ENCODE peak calls at places on chromosomes 6 and 20, in ten cellular contexts. A, X, D, L, S, N, Q, T, I and C are unnamed samples.

GRCh38 chr6:34602318-34603111 is 46.4 kb upstream of the SPDEF start:
- DNase-seq in A (peak), X (no peak), D (no peak), L (no peak), S (no peak), N (no peak), Q (peak), T (no peak), I (peak), C (no peak)

GRCh38 chr6:133609404-133610270 is 279.3 kb upstream of the TCF21 start:
- DNase-seq in A (peak), X (no peak), D (no peak), L (peak), S (peak), N (no peak), Q (peak), T (no peak), I (peak), C (no peak)

GRCh38 chr6:148200302-148200701 is 142.3 kb upstream of the SASH1 start:
- DNase-seq in A (no peak), X (peak), D (no peak), L (no peak), S (no peak), N (no peak), Q (no peak), T (no peak), I (no peak), C (no peak)

GRCh38 chr6:105620878-105621277 is 218.0 kb upstream of the PREP start:
- DNase-seq in A (no peak), X (peak), D (no peak), L (no peak), S (peak), N (no peak), Q (peak), T (no peak), I (peak), C (no peak)

GRCh38 chr6:148307400-148307799 is 35.2 kb upstream of the SASH1 start:
- DNase-seq in A (peak), X (no peak), D (no peak), L (no peak), S (no peak), N (no peak), Q (no peak), T (no peak), I (no peak), C (no peak)

GRCh38 chr6:158409451-158409850 is 97.2 kb downstream of the TULP4 start:
- DNase-seq in A (no peak), X (no peak), D (no peak), L (no peak), S (peak), N (peak), Q (peak), T (peak), I (peak), C (no peak)

GRCh38 chr20:38536310-38536709 is 44.7 kb upstream of the ADIG start:
- DNase-seq in A (peak), X (no peak), D (no peak), L (no peak), S (peak), N (no peak), Q (no peak), T (no peak), I (peak), C (no peak)

GRCh38 chr20:44637490-44638372 is 13.8 kb downstream of the ADA start:
- DNase-seq in A (no peak), X (no peak), D (no peak), L (no peak), S (no peak), N (no peak), Q (no peak), T (no peak), I (no peak), C (no peak)

GRCh38 chr6:97068211-97068610 is 143.7 kb downstream of the KLHL32 start:
- DNase-seq in A (peak), X (peak), D (peak), L (peak), S (peak), N (peak), Q (no peak), T (peak), I (peak), C (no peak)

GRCh38 chr6:161162722-161163121 is 111.1 kb downstream of the AGPAT4 start:
- DNase-seq in A (no peak), X (no peak), D (no peak), L (no peak), S (no peak), N (no peak), Q (no peak), T (no peak), I (no peak), C (no peak)

DNA sequence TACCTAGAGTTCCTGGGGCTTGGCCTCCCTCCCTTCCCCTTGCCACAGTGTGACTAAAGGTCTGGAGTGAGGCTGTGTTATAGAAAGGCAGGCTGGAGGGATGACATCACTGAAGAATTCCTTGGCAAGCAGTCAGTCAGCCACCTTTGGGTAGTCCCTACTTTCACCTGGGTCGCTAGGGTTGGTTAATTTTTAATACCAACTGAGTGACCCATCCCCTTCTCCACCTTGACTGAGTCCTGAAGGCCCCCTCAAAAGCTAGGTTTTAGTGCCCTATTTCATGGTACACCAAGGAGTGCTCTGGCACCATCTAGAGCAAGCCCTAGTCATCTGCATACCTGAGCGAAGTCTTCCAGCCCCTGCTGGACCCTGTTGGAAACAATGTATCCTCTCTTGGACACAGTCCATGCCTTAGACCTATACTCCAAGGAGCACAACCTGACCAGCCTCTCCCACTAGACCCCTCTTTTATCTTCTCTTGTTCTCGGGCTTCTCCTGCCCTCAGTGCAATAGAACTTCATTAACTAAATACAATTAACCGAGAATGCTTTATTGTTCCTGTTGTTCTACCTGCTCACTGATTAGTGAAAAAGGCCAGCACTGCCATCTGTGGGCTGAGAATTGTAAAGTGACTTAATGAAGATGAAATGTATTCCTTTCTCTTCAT is 44.6 kb downstream of the RIN2 start:
- DNase-seq in A (peak), X (no peak), D (no peak), L (no peak), S (no peak), N (no peak), Q (no peak), T (no peak), I (peak), C (no peak)
- TF ChIP-seq CTCF in A (peak), X (no peak), D (peak), L (peak), S (no peak), N (peak), Q (peak), T (peak), I (peak), C (peak)

DNA sequence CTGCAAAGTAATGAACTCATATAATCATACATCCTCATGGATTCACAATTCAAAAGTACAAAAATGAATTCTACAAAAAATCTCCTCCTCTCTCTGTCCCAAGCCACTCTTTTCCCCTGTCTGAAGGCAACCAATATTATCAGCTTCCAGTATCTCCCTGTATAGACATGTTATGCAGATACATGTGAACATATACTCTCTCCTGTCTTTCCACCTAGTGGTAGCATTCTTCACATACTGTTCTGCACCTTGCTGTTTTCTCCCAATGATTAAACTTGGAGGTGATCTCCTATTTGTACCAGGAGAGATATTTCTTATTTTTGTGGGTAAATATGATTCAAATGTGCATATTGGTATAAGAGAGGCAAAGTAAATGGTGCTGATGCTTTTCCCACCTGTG is 416.4 kb downstream of the EPM2A start:
- DNase-seq in A (no peak), X (no peak), D (no peak), L (no peak), S (no peak), N (no peak), Q (no peak), T (no peak), I (no peak), C (no peak)
- TF ChIP-seq CTCF in A (no peak), X (no peak), D (peak), L (no peak), S (no peak), N (no peak), Q (no peak), T (no peak), I (no peak), C (no peak)

DNA sequence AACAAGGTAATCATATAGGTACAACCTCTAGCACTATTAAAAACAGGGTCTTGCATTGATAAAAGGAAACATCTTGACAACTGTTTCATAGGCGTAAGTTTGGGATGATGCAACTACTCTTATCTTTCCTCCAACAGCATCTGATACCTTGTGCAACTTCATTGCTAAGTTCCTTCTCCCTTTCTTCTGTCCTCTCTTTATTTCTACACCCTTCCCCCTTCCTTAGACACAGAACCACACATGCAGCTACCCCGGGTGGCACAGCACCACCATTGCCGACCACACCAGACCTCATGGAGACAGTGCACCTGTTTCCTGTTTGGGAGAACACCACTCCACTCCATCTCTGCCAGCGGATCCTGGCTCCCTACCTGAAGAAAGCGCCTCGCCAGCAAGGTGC is 14.4 kb downstream of the MYB start:
- DNase-seq in A (no peak), X (no peak), D (no peak), L (no peak), S (no peak), N (no peak), Q (no peak), T (no peak), I (no peak), C (no peak)
- TF ChIP-seq CTCF in A (no peak), X (no peak), D (no peak), L (no peak), S (no peak), N (no peak), Q (no peak), T (no peak), I (no peak), C (no peak)

GRCh38 chr20:48421547-48421946 is 406.3 kb downstream of the PREX1 start:
- DNase-seq in A (peak), X (no peak), D (no peak), L (no peak), S (no peak), N (no peak), Q (no peak), T (no peak), I (no peak), C (no peak)
- TF ChIP-seq CTCF in A (peak), X (no peak), D (no peak), L (no peak), S (no peak), N (no peak), Q (no peak), T (no peak), I (no peak), C (no peak)

GRCh38 chr20:36836591-36837329 is 39.2 kb upstream of the TLDC2 start:
- DNase-seq in A (peak), X (peak), D (peak), L (no peak), S (peak), N (peak), Q (peak), T (peak), I (peak), C (peak)
- TF ChIP-seq CTCF in A (peak), X (peak), D (peak), L (peak), S (peak), N (peak), Q (peak), T (peak), I (peak), C (peak)

DNA sequence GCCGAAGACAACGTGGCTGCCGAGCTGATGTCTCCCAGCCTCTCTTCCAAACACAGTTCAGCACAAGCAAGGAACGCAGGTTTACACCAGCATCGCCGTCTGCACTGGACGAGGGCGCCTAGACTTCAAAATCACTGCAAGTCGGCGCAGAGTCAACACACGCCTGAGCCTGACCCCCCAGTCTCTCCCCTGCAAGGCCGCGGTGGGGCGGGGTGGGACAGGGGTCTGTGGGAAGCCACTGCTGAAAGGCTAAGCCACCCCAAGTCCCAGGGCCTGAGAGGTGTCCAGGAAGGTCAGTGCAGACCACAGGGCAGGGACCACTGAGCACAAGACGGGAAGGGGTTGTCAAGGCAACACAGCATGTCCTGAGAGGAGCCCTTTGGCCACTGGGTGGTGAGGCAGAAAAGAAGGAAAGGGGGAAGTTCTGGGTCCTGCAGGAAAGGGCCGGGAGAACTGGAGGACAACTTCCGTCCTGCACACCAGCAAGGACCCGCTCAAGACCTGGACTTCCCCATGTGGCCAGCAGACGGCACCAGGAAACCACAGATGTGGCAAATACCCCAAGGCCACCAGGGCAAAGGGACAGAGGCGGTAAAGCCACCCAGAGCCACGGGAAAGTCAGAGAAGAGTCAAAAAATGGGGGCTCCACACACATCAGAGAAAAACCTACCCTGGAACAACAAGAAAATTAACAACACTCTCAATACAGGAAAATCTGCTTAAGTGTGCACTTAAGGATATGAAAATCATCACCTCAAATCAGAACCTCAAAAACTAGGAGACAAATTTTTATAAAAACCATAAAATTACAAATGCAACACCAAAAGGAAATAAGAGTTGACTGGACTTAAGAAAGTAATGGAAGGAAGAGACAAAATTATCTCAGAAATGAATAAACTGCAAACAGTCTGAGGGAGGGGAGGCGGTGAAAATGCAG is 84.8 kb downstream of the TAF4 start:
- DNase-seq in A (peak), X (peak), D (no peak), L (no peak), S (peak), N (peak), Q (peak), T (peak), I (peak), C (no peak)
- TF ChIP-seq CTCF in A (peak), X (no peak), D (peak), L (peak), S (peak), N (peak), Q (peak), T (no peak), I (peak), C (no peak)

DNA sequence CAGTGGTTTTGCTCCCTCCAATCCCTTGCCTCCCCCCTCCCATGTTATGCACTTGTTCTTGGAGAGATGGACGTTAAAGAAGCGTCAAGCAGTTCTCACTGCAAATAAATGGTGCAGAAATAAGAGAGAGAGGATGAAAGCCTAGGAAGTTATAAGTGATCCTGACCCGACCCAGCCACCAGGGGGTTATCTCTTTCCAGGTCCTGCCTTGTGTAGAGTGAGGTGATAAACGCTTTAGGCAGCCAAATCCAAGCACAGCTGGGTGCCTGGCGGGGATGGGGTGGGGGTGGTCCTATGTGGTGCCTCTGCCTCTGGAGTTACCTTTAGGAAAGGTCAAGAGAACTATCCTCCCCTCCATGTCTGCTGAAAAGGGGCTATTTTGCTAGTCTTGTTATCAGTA is 9.1 kb upstream of the TFAP2A start:
- DNase-seq in A (no peak), X (no peak), D (no peak), L (no peak), S (no peak), N (peak), Q (no peak), T (no peak), I (no peak), C (peak)
- TF ChIP-seq CTCF in A (peak), X (no peak), D (peak), L (peak), S (no peak), N (peak), Q (peak), T (no peak), I (no peak), C (no peak)

DNA sequence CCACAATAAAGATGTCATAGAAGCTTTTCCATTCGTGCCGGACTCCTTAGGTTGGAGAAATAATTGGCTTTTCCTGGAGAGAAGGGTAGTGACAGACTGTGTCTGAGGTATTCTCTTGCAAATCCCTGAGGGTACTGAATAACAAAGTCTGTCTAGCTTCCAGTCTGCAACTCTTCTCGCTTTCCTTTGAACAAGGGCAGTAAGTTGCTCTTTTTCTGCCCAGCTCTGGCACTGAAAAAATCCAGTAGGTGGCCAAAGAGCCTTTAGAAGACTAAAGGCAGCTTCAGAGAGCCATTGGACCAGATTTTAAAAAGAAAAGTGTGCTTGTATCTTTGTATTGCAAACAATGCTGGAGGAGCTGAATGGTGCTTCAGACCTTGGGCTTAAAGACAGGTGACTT is 20.7 kb upstream of the RREB1 start:
- DNase-seq in A (no peak), X (no peak), D (no peak), L (no peak), S (peak), N (no peak), Q (no peak), T (no peak), I (peak), C (no peak)
- TF ChIP-seq CTCF in A (no peak), X (no peak), D (no peak), L (peak), S (peak), N (peak), Q (no peak), T (no peak), I (peak), C (no peak)

DNA sequence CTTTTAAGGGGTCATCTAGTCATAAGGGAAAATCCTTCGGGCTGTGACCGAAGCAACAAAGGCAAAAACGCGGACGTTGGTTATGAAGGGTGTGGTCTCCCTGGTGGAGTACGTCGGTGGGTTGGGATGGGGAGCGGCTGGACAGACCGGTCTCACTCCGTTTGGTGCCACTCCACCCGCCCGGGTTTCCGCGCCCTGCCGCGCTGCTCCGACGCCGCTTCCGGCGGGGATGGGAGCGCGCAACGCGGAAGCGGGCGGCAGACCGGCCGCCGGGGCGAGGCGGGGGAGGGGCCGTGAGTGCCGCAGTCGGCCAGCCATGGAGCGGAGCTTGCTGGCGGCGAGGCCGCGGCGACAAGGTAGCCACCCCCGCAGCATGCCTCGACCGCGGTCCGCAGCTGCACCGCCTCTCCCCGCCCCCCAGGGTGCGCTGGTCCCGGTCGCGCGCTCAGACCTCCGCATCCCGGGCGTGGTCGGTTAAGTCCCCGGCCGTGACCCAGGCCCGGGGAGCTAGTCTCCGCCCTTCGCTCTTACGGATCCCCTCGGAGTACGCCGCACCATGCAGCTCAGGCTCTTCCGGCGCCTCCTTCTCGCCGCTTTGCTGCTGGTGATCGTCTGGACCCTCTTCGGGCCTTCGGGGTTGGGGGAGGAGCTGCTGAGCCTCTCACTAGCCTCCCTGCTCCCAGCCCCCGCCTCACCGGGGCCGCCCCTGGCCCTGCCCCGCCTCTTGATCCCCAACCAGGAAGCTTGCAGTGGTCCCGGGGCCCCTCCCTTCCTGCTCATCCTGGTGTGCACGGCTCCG is at the start of gene B3GALT4:
- DNase-seq in A (peak), X (peak), D (peak), L (no peak), S (peak), N (peak), Q (peak), T (peak), I (peak), C (peak)
- TF ChIP-seq CTCF in A (no peak), X (peak), D (peak), L (peak), S (no peak), N (peak), Q (peak), T (peak), I (peak), C (peak)